ENCODE peak calls at places on chromosomes 13 and 19, in seven cellular contexts. J, I, T, X, E, Y and N are unnamed samples.

GRCh38 chr19:17304386-17305047 is 1.2 kb upstream of the MRPL34 start:
- DNase-seq in X (no peak), T (no peak), J (no peak), I (peak), Y (no peak), E (no peak), N (no peak)

GRCh38 chr19:29378543-29379105 is 147.2 kb upstream of the VSTM2B start:
- DNase-seq in E (no peak), X (no peak), Y (no peak), T (no peak), I (peak), J (peak), N (no peak)

GRCh38 chr19:7552781-7553180 is 17.3 kb downstream of the PNPLA6 start:
- DNase-seq in J (no peak), Y (no peak), T (no peak), X (no peak), E (no peak), I (no peak), N (no peak)

GRCh38 chr19:58558066-58558622 is at the start of gene UBE2M:
- DNase-seq in T (no peak), J (peak), X (peak), Y (peak), I (peak), E (no peak), N (no peak)

GRCh38 chr19:49217382-49217781 is 59.8 kb downstream of the TRPM4 start:
- DNase-seq in Y (peak), I (no peak), T (no peak), X (no peak), J (no peak), E (peak), N (no peak)

GRCh38 chr13:91946498-91947070 is 548.2 kb downstream of the GPC5 start:
- DNase-seq in X (peak), I (no peak), J (no peak), E (peak), Y (no peak), T (no peak), N (peak)

GRCh38 chr13:78701383-78701782 is 42.4 kb upstream of the OBI1 start:
- DNase-seq in X (no peak), Y (no peak), T (no peak), I (no peak), J (no peak), E (no peak), N (no peak)

GRCh38 chr13:95713651-95714050 is 36.7 kb downstream of the DNAJC3 start:
- DNase-seq in T (no peak), I (no peak), E (peak), Y (no peak), J (no peak), X (peak), N (no peak)

GRCh38 chr19:6925801-6926751 is 38.7 kb downstream of the ADGRE1 start:
- DNase-seq in I (no peak), X (peak), J (no peak), E (no peak), Y (no peak), T (no peak), N (no peak)

GRCh38 chr19:15195987-15196682 is 4.7 kb downstream of the NOTCH3 start:
- DNase-seq in J (peak), E (no peak), I (peak), T (no peak), X (no peak), Y (no peak), N (peak)

GRCh38 chr13:59261928-59262488 is 901.7 kb downstream of the DIAPH3 start:
- DNase-seq in I (no peak), T (no peak), J (no peak), E (peak), X (no peak), Y (no peak), N (no peak)

GRCh38 chr13:44271031-44271433 is 102.6 kb upstream of the SERP2 start:
- DNase-seq in Y (no peak), J (no peak), T (peak), I (no peak), X (no peak), E (peak), N (peak)

GRCh38 chr13:30257433-30258099 is 49.8 kb downstream of the KATNAL1 start:
- DNase-seq in T (no peak), E (peak), I (no peak), Y (peak), J (no peak), X (no peak), N (no peak)

GRCh38 chr19:42282036-42282762 is 13.1 kb downstream of the CIC start:
- DNase-seq in T (no peak), Y (peak), E (peak), J (no peak), X (no peak), I (no peak), N (no peak)

GRCh38 chr19:3293560-3293959 is 69.1 kb downstream of the CELF5 start:
- DNase-seq in Y (no peak), J (no peak), I (no peak), T (no peak), E (no peak), X (no peak), N (no peak)

GRCh38 chr19:2039082-2039958 is 11.7 kb downstream of the MKNK2 start:
- DNase-seq in E (no peak), I (no peak), X (no peak), J (no peak), Y (no peak), T (no peak), N (no peak)

GRCh38 chr19:39539165-39539518 is 819 bp downstream of the EID2 start:
- DNase-seq in X (no peak), T (no peak), I (no peak), J (no peak), Y (no peak), E (peak), N (peak)
- H3K27ac ChIP-seq in X (no peak), T (peak), I (peak), J (peak), Y (peak), E (peak), N (peak)

DNA sequence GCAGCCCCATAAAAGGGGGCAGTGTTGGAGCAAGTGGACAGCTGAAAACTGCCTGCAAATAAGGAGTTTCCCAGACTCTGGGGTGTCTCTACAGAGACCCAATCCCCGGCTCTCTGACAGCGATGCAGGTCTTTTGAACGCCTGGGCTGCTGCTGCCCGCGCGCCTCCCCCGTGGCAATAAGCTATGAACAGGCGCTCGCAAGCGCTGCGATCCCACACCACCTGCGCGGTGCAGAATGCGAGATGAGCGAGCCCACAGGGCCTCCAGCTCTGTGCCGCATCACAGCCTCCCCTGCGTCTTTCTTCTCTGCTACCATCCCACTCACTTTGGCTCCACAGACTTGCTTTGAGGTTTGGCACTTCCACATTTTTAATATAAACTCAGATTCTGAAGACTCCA is 62.3 kb downstream of the KCTD15 start:
- DNase-seq in J (no peak), Y (no peak), X (no peak), T (no peak), I (no peak), E (no peak), N (no peak)
- TF ChIP-seq CTCF in J (no peak), Y (no peak), X (no peak), T (no peak), I (no peak), E (no peak), N (no peak)

GRCh38 chr19:575527-576506 is 3.4 kb downstream of the BSG start:
- DNase-seq in J (no peak), X (no peak), T (no peak), Y (peak), E (peak), I (no peak), N (peak)

GRCh38 chr19:574658-575526 is 2.5 kb downstream of the BSG start:
- DNase-seq in I (no peak), X (no peak), E (peak), T (no peak), J (peak), Y (peak), N (peak)

GRCh38 chr19:579111-579841 is 6.9 kb downstream of the BSG start:
- DNase-seq in Y (no peak), I (no peak), J (no peak), E (no peak), T (no peak), X (no peak), N (no peak)

GRCh38 chr19:577439-578392 is 5.3 kb downstream of the BSG start:
- DNase-seq in E (no peak), Y (no peak), J (no peak), T (no peak), X (no peak), I (no peak), N (no peak)

DNA sequence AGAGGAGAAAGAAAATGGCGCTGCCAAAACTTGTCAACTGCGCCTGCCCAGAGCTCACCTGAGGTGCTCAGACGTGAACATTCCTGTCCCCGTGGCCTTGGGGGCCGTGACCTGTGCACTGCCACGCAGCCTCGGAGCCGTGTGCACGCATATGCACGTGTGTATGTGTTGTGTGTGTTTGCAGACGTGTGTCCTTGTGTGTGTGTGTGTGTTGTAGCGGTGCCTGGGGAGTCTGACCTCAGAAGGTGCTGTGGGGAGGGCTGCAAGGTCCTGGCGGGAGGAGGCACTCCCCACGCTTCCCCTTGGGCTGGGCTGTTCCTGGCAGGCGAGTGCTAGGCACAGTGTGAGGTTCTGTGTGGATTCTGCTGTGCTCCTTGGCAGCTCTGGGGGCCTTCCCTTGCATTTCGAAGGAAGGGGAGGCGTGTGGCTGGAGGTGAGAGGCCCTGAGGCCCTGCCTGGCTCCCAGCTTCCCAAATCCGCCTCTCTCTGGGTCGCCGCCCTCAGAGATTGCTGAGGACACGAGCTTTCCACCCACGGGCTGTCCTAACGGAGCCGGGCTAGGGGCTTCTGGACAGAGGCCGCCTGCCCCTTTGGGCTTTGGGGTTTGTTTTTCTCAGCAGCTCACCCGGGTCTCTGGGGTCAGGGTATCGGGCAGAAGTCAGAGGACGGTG is 4.5 kb downstream of the BSG start:
- DNase-seq in J (no peak), Y (no peak), X (no peak), T (no peak), E (no peak), I (no peak), N (no peak)
- H3K27ac ChIP-seq in J (no peak), Y (peak), X (no peak), T (no peak), E (no peak), I (no peak), N (peak)

GRCh38 chr19:39310558-39311311 is 9.9 kb downstream of the LRFN1 start:
- DNase-seq in E (no peak), T (no peak), I (no peak), X (no peak), J (no peak), Y (no peak), N (no peak)

GRCh38 chr19:39308531-39309304 is 11.9 kb downstream of the LRFN1 start:
- DNase-seq in I (no peak), Y (no peak), T (no peak), E (no peak), J (peak), X (no peak), N (no peak)

GRCh38 chr19:39306075-39306474 is 9.9 kb downstream of the IFNL1 start:
- DNase-seq in T (no peak), X (no peak), I (no peak), Y (no peak), E (no peak), J (no peak), N (no peak)

GRCh38 chr19:39307233-39307821 is 11.1 kb downstream of the IFNL1 start:
- DNase-seq in T (no peak), X (no peak), E (no peak), Y (no peak), I (peak), J (peak), N (no peak)

GRCh38 chr19:39307822-39308530 is 11.8 kb downstream of the IFNL1 start:
- DNase-seq in I (no peak), Y (no peak), X (no peak), J (no peak), T (no peak), E (no peak), N (no peak)
- TF ChIP-seq CTCF in I (no peak), Y (no peak), X (no peak), J (no peak), T (no peak), E (no peak), N (no peak)

GRCh38 chr19:35796645-35797542 is 15.8 kb downstream of the PRODH2 start:
- DNase-seq in Y (no peak), J (no peak), T (no peak), E (no peak), X (no peak), I (no peak), N (no peak)

GRCh38 chr19:35793381-35794165 is 18.2 kb downstream of the ARHGAP33 start:
- DNase-seq in E (no peak), T (no peak), Y (no peak), X (no peak), I (no peak), J (no peak), N (no peak)

GRCh38 chr19:35801828-35802227 is 10.8 kb downstream of the PRODH2 start:
- DNase-seq in T (no peak), Y (no peak), E (no peak), I (no peak), J (no peak), X (no peak), N (no peak)

GRCh38 chr19:35792888-35793287 is 17.5 kb downstream of the ARHGAP33 start:
- DNase-seq in X (no peak), I (no peak), T (no peak), J (no peak), E (no peak), Y (no peak), N (no peak)

DNA sequence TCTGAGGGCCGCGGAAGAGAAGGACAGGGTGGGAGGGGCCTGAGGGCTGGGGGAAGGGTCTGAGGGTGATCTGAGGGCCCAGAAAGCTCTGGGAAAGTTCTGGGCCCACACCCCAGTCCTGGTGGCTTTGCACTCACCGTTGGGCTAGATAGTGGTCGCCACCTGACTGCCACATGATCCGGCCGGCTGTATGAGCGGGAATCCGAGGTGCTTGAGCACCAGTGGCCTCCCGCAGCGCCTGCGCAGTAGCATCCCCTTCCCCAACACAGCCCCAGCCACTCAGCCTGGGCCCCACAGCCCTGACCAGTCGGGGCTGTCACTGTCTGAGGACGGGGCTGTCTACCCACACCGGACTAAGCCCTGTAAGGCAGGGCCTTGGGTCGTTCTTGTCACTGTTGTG is 15.0 kb downstream of the PRODH2 start:
- DNase-seq in Y (no peak), J (no peak), I (no peak), E (no peak), T (no peak), X (no peak), N (no peak)
- H3K27ac ChIP-seq in Y (no peak), J (no peak), I (no peak), E (no peak), T (no peak), X (no peak), N (no peak)

GRCh38 chr19:28221736-28222135 is 991.2 kb downstream of the UQCRFS1 start:
- DNase-seq in T (no peak), Y (no peak), X (no peak), J (no peak), I (no peak), E (no peak), N (no peak)

GRCh38 chr19:28213476-28214082 is 999.4 kb downstream of the UQCRFS1 start:
- DNase-seq in T (no peak), I (no peak), X (no peak), E (no peak), Y (no peak), J (no peak), N (no peak)

GRCh38 chr19:28218728-28219127 is 994.2 kb downstream of the UQCRFS1 start:
- DNase-seq in Y (no peak), J (no peak), E (no peak), X (no peak), I (no peak), T (no peak), N (no peak)

GRCh38 chr19:28217064-28217463 is 995.9 kb downstream of the UQCRFS1 start:
- DNase-seq in Y (no peak), I (no peak), X (no peak), E (no peak), T (no peak), J (no peak), N (no peak)
- TF ChIP-seq CTCF in Y (no peak), I (no peak), X (no peak), E (no peak), T (no peak), J (no peak), N (no peak)